ENCODE peak calls at places on chromosomes 11 and 22, in ten cellular contexts. Y, O, L, E, C, V, Z, P, J and I are unnamed samples.

GRCh38 chr11:845872-846271 is 3.2 kb downstream of the TSPAN4 start:
- DNase-seq in Y (peak; percentile 43), O (no peak), L (no peak), E (peak; percentile 63), C (no peak), V (no peak), Z (no peak), P (no peak), J (no peak), I (no peak)

GRCh38 chr22:36386900-36387663 is 685 bp downstream of the MYH9 start:
- DNase-seq in Y (no peak), O (peak; percentile 38), L (no peak), E (no peak), C (peak; percentile 50), V (no peak), Z (no peak), P (peak; percentile 55), J (no peak), I (no peak)

GRCh38 chr11:10429526-10429925 is 25.5 kb upstream of the AMPD3 start:
- DNase-seq in Y (no peak), O (no peak), L (no peak), E (no peak), C (no peak), V (no peak), Z (peak; percentile 38), P (no peak), J (no peak), I (no peak)

GRCh38 chr11:1807628-1807995 is 27.2 kb upstream of the SYT8 start:
- DNase-seq in Y (no peak), O (peak; percentile 62), L (no peak), E (no peak), C (no peak), V (no peak), Z (no peak), P (no peak), J (no peak), I (no peak)

GRCh38 chr11:24738972-24739371 is 242.1 kb downstream of the LUZP2 start:
- DNase-seq in Y (no peak), O (no peak), L (no peak), E (no peak), C (no peak), V (no peak), Z (no peak), P (no peak), J (no peak), I (no peak)

GRCh38 chr11:22536036-22536435 is 89.6 kb downstream of the FANCF start:
- DNase-seq in Y (no peak), O (no peak), L (no peak), E (no peak), C (no peak), V (no peak), Z (no peak), P (no peak), J (no peak), I (peak; percentile 68)

GRCh38 chr11:1917523-1918435 is 1.7 kb upstream of the TNNT3 start:
- DNase-seq in Y (no peak), O (peak; percentile 59), L (no peak), E (no peak), C (peak; percentile 42), V (no peak), Z (no peak), P (no peak), J (no peak), I (no peak)

GRCh38 chr11:88420165-88420781 is 82.7 kb upstream of the CTSC start:
- DNase-seq in Y (peak; percentile 55), O (no peak), L (peak; percentile 91), E (peak; percentile 78), C (no peak), V (no peak), Z (no peak), P (peak; percentile 34), J (peak; percentile 33), I (peak; percentile 48)

GRCh38 chr11:6855971-6856542 is 6.8 kb upstream of the OR10A2 start:
- DNase-seq in Y (no peak), O (no peak), L (peak; percentile 13), E (peak; percentile 6), C (peak; percentile 60), V (no peak), Z (no peak), P (peak; percentile 15), J (no peak), I (peak; percentile 20)

GRCh38 chr22:41563051-41563711 is 2.4 kb downstream of the CSDC2 start:
- DNase-seq in Y (peak; percentile 84), O (peak; percentile 32), L (peak; percentile 64), E (peak; percentile 72), C (no peak), V (no peak), Z (no peak), P (peak; percentile 88), J (no peak), I (peak; percentile 80)

GRCh38 chr11:61961570-61962212 is 5.7 kb downstream of the FTH1 start:
- DNase-seq in Y (peak; percentile 82), O (no peak), L (no peak), E (peak; percentile 91), C (no peak), V (no peak), Z (no peak), P (peak; percentile 63), J (peak; percentile 73), I (no peak)

GRCh38 chr11:59012106-59012941 is 73.0 kb downstream of the GLYATL1 start:
- DNase-seq in Y (no peak), O (no peak), L (no peak), E (no peak), C (no peak), V (no peak), Z (no peak), P (no peak), J (no peak), I (no peak)

GRCh38 chr11:86519064-86519911 is 144.6 kb downstream of the CCDC81 start:
- DNase-seq in Y (peak; percentile 72), O (no peak), L (no peak), E (peak; percentile 81), C (no peak), V (peak; percentile 20), Z (peak; percentile 60), P (peak; percentile 31), J (no peak), I (peak; percentile 95)

GRCh38 chr22:40193429-40194421 is 16.0 kb downstream of the TNRC6B start:
- DNase-seq in Y (peak; percentile 62), O (peak; percentile 94), L (no peak), E (peak; percentile 69), C (peak; percentile 55), V (no peak), Z (peak; percentile 51), P (peak; percentile 42), J (no peak), I (no peak)

GRCh38 chr11:70470127-70470526 is 71.8 kb downstream of the CTTN start:
- DNase-seq in Y (peak; percentile 71), O (no peak), L (no peak), E (peak; percentile 37), C (no peak), V (no peak), Z (no peak), P (no peak), J (no peak), I (peak; percentile 78)

GRCh38 chr11:63985812-63986155 is 454 bp upstream of the OTUB1 start:
- DNase-seq in Y (no peak), O (peak; percentile 66), L (no peak), E (no peak), C (no peak), V (no peak), Z (no peak), P (no peak), J (no peak), I (no peak)

GRCh38 chr11:78038697-78039313 is 15.7 kb upstream of the KCTD14 start:
- DNase-seq in Y (no peak), O (no peak), L (no peak), E (peak; percentile 81), C (no peak), V (no peak), Z (no peak), P (no peak), J (no peak), I (peak; percentile 39)

GRCh38 chr22:23762866-23763578 is at the start of gene C22orf15:
- DNase-seq in Y (no peak), O (peak; percentile 91), L (no peak), E (peak; percentile 66), C (peak; percentile 48), V (no peak), Z (peak; percentile 94), P (no peak), J (no peak), I (no peak)

GRCh38 chr22:38718414-38718813 is 12.7 kb downstream of the GTPBP1 start:
- DNase-seq in Y (peak; percentile 78), O (peak; percentile 78), L (no peak), E (peak; percentile 80), C (peak; percentile 41), V (peak; percentile 73), Z (peak; percentile 83), P (peak; percentile 64), J (no peak), I (peak; percentile 66)

GRCh38 chr11:128146926-128147605 is 440.3 kb downstream of the ETS1 start:
- DNase-seq in Y (peak; percentile 5), O (peak; percentile 23), L (no peak), E (no peak), C (no peak), V (peak; percentile 52), Z (no peak), P (no peak), J (no peak), I (no peak)

GRCh38 chr22:17998913-17999312 is 25.4 kb downstream of the MICAL3 start:
- DNase-seq in Y (no peak), O (no peak), L (no peak), E (no peak), C (no peak), V (no peak), Z (no peak), P (no peak), J (no peak), I (no peak)
- H3K4me3 ChIP-seq in Y (no peak overlapping the region), O (no peak overlapping the region), L (no peak overlapping the region), E (no peak overlapping the region), C (no peak overlapping the region), V (no peak overlapping the region), Z (no peak overlapping the region), P (no peak overlapping the region), J (no peak overlapping the region), I (no peak overlapping the region)

GRCh38 chr22:17774928-17775675 is 833 bp upstream of the BID start:
- DNase-seq in Y (no peak), O (no peak), L (no peak), E (no peak), C (peak; percentile 30), V (no peak), Z (no peak), P (no peak), J (no peak), I (no peak)
- H3K4me3 ChIP-seq in Y (peak overlapping the region; percentile 67), O (peak overlapping the region; percentile 65), L (no peak overlapping the region), E (no peak overlapping the region), C (peak overlapping the region; percentile 76), V (peak overlapping the region; percentile 88), Z (peak overlapping the region; percentile 84), P (no peak overlapping the region), J (no peak overlapping the region), I (no peak overlapping the region)

GRCh38 chr11:25983280-25983679 is 348.6 kb upstream of the ANO3 start:
- DNase-seq in Y (no peak), O (no peak), L (no peak), E (no peak), C (no peak), V (no peak), Z (no peak), P (no peak), J (no peak), I (no peak)

GRCh38 chr11:25981998-25982397 is 349.9 kb upstream of the ANO3 start:
- DNase-seq in Y (peak; percentile 92), O (peak; percentile 75), L (peak; percentile 24), E (peak; percentile 87), C (peak; percentile 65), V (no peak), Z (peak; percentile 56), P (no peak), J (peak; percentile 26), I (peak; percentile 29)
- H3K4me3 ChIP-seq in Y (no peak overlapping the region), O (no peak overlapping the region), L (no peak overlapping the region), E (no peak overlapping the region), C (no peak overlapping the region), V (no peak overlapping the region), Z (no peak overlapping the region), P (no peak overlapping the region), J (no peak overlapping the region), I (no peak overlapping the region)

GRCh38 chr11:46331653-46331984 is 15.6 kb upstream of the DGKZ start:
- DNase-seq in Y (no peak), O (no peak), L (no peak), E (no peak), C (no peak), V (no peak), Z (peak; percentile 55), P (no peak), J (no peak), I (no peak)
- H3K4me3 ChIP-seq in Y (no peak overlapping the region), O (peak overlapping the region; percentile 77), L (no peak overlapping the region), E (no peak overlapping the region), C (no peak overlapping the region), V (no peak overlapping the region), Z (no peak overlapping the region), P (no peak overlapping the region), J (no peak overlapping the region), I (no peak overlapping the region)